ENCODE peak calls at places on chromosomes 5 and 9, in eight cellular contexts. Z is Calu3; V is amniotic stem cell; N is GM23248; L is NCI-H1417 treated with DMSO at 0.1 percent for 48 hours; Y is natural killer cell treated with Interleukin-12 subunit alpha and Interleukin-12 subunit beta and Interleukin-15 and Interleukin-18, amount 100 ng/mL, for 72 hours; B is EL; E is stimulated activated CD4-positive, alpha-beta T cell treated with anti-CD3 and anti-CD28 coated beads, Interleukin-4, amount 100 ng/mL, for 4 hours. S is an unnamed sample.

GRCh38 chr5:180133060-180133459 is 61.5 kb upstream of the RNF130 start:
- DNase-seq in Z (no peak), V (no peak), N (no peak), L (no peak), Y (peak), B (no peak), E (no peak), S (no peak)

GRCh38 chr9:36764364-36765076 is 191.8 kb downstream of the MELK start:
- DNase-seq in Z (no peak), V (no peak), N (no peak), L (peak), Y (no peak), B (no peak), E (no peak), S (no peak)

GRCh38 chr5:69007086-69007672 is 86.6 kb upstream of the SLC30A5 start:
- DNase-seq in Z (no peak), V (no peak), N (peak), L (no peak), Y (no peak), B (no peak), E (no peak), S (no peak)

GRCh38 chr5:166724284-166724683 is 1567.2 kb upstream of the WWC1 start:
- DNase-seq in Z (peak), V (no peak), N (no peak), L (no peak), Y (no peak), B (no peak), E (no peak), S (no peak)

GRCh38 chr5:29114331-29114768 is 2076.0 kb upstream of the CDH9 start:
- DNase-seq in Z (no peak), V (no peak), N (no peak), L (no peak), Y (no peak), B (no peak), E (no peak), S (no peak)

GRCh38 chr5:86981898-86982297 is 285.8 kb upstream of the RASA1 start:
- DNase-seq in Z (no peak), V (no peak), N (no peak), L (no peak), Y (no peak), B (no peak), E (no peak), S (no peak)

GRCh38 chr9:96758845-96759673 is 18.8 kb downstream of the ZNF510 start:
- DNase-seq in Z (no peak), V (no peak), N (peak), L (no peak), Y (no peak), B (no peak), E (no peak), S (no peak)

GRCh38 chr9:123305879-123306278 is 37.5 kb upstream of the STRBP start:
- DNase-seq in Z (no peak), V (no peak), N (no peak), L (no peak), Y (no peak), B (no peak), E (no peak), S (no peak)

GRCh38 chr9:105154723-105155191 is 89.7 kb upstream of the SLC44A1 start:
- DNase-seq in Z (no peak), V (no peak), N (peak), L (no peak), Y (no peak), B (peak), E (no peak), S (no peak)

GRCh38 chr5:113608113-113608551 is 94.6 kb downstream of the YTHDC2 start:
- DNase-seq in Z (no peak), V (no peak), N (peak), L (no peak), Y (no peak), B (peak), E (no peak), S (no peak)

GRCh38 chr5:168875839-168876238 is 296.7 kb upstream of the PANK3 start:
- DNase-seq in Z (no peak), V (no peak), N (peak), L (no peak), Y (no peak), B (no peak), E (no peak), S (peak)

S was measured in adrenal gland.